ENCODE peak calls at places on chromosome 1, in five cellular contexts. H, B, D, C and F are unnamed samples.

GRCh38 chr1:112956503-112957132 is 622 bp upstream of the SLC16A1 start:
- DNase-seq in H (no peak), D (no peak), B (peak; percentile 59), C (no peak), F (no peak)

GRCh38 chr1:246961939-246962373 is 30.2 kb upstream of the AHCTF1 start:
- DNase-seq in D (peak; percentile 26), H (no peak), C (peak; percentile 84), B (no peak), F (no peak)

GRCh38 chr1:216433175-216433574 is 9.9 kb upstream of the USH2A start:
- DNase-seq in C (no peak), H (no peak), B (no peak), D (no peak), F (no peak)

GRCh38 chr1:232968965-232969364 is 18.6 kb downstream of the NTPCR start:
- DNase-seq in C (no peak), D (no peak), H (no peak), B (no peak), F (no peak)

GRCh38 chr1:168726311-168726710 is 2.7 kb downstream of the DPT start:
- DNase-seq in B (no peak), D (no peak), C (no peak), H (no peak), F (no peak)

GRCh38 chr1:95067069-95067468 is 5.7 kb downstream of the ALG14 start:
- DNase-seq in D (no peak), C (no peak), H (no peak), B (no peak), F (no peak)

GRCh38 chr1:215472723-215473122 is 94.4 kb upstream of the KCTD3 start:
- DNase-seq in D (no peak), H (no peak), C (no peak), B (no peak), F (no peak)

GRCh38 chr1:205925730-205926129 is 17.5 kb downstream of the SLC26A9 start:
- DNase-seq in H (peak; percentile 84), B (peak; percentile 98), D (peak; percentile 36), C (no peak), F (no peak)

GRCh38 chr1:59919742-59920141 is 6.8 kb downstream of the CYP2J2 start:
- DNase-seq in H (no peak), D (no peak), B (no peak), C (no peak), F (no peak)

GRCh38 chr1:57986432-57986831 is 560.1 kb downstream of the OMA1 start:
- DNase-seq in C (no peak), D (no peak), H (no peak), B (no peak), F (no peak)

GRCh38 chr1:22024485-22025367 is 23.3 kb downstream of the CELA3A start:
- DNase-seq in B (no peak), D (peak; percentile 68), H (peak; percentile 73), C (peak; percentile 89), F (peak; percentile 34)
- TF ChIP-seq CTCF in B (no peak), D (no peak), H (peak; percentile 5), C (no peak), F (no peak)

GRCh38 chr1:171103862-171104261 is 13.2 kb downstream of the FMO3 start:
- DNase-seq in B (no peak), C (no peak), H (no peak), D (no peak), F (no peak)

GRCh38 chr1:171107969-171108368 is 17.3 kb downstream of the FMO3 start:
- DNase-seq in C (no peak), D (no peak), B (no peak), H (no peak), F (no peak)

GRCh38 chr1:171113377-171113776 is 22.7 kb downstream of the FMO3 start:
- DNase-seq in D (no peak), B (no peak), H (no peak), C (no peak), F (no peak)

GRCh38 chr1:171110485-171111340 is 20.0 kb downstream of the FMO3 start:
- DNase-seq in H (no peak), D (peak; percentile 50), B (no peak), C (no peak), F (no peak)

DNA sequence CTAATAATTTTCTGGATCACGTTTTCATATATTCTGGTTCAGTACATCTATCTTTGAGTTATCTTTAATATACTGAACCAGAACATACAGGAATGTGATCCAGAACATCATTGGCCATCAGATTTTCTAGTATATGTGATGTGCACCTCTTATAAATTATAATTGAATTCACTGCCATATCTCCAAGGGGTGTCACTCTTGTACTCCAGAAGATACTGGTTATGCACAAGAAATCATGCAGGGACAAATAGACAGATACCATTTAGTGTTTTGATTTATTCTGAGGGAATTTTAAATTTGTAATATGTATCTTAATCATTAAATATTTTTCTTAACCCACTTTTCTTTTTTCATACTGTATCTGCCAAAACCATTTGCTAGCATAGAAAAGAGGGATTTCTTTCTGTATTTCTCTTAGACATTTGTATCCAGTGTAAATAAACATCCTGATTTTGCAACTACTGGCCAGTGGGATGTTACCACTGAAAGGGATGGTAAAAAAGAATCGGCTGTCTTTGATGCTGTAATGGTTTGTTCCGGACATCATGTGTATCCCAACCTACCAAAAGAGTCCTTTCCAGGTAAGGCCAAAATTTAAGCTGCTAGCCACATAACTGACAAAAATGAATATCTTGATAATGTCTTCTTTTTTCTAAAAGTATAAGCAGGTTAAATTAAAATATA is 16.7 kb downstream of the FMO3 start:
- DNase-seq in H (no peak), B (peak; percentile 20), D (no peak), C (no peak), F (no peak)
- TF ChIP-seq CTCF in H (no peak), B (no peak), D (no peak), C (no peak), F (no peak)

GRCh38 chr1:227903061-227903521 is 44.6 kb downstream of the WNT9A start:
- DNase-seq in B (no peak), D (no peak), C (peak; percentile 63), H (no peak), F (no peak)

GRCh38 chr1:227900571-227901051 is 47.1 kb downstream of the WNT9A start:
- DNase-seq in H (no peak), B (no peak), D (no peak), C (peak; percentile 51), F (no peak)

GRCh38 chr1:227901239-227901905 is 46.4 kb downstream of the WNT9A start:
- DNase-seq in C (peak; percentile 72), B (no peak), H (no peak), D (no peak), F (no peak)

GRCh38 chr1:227902641-227902990 is 45.1 kb downstream of the WNT9A start:
- DNase-seq in H (no peak), D (no peak), C (peak; percentile 66), B (no peak), F (no peak)

DNA sequence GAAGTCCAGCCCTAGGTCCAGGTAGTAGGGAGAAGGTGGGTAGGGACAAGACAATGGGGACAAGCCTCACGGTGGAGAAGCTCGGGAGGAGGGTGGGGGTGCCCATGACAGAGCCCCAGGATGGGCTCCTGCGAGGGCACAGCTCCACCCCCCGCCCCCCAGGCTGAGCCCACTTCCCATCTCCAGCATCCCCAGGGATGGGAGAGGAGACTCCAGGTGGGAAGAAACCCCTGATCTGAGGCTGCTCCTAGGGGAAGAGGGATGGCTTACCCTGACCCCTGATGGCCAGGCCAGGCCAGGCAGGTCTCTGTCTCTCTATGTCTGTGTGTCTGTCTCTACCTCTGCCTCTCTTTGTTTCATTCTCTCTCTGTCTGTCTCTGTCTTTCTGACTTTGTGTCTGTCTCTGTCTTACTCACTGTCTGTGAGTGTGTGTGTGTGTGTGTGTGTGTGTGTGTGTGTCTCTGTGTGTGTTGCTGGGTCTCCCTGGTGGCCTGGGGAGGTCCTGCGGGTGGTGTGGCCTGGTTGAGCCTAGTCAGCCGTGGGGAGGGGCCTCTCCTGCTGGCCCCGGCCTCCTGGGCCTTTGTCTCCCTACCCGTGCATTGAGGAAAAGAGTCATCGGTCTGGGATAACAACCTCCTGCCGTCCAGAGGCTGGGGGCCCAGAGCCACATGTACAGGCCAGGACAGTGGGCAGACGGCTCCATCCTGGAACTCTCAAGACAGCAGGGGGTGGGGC is 45.7 kb downstream of the WNT9A start:
- DNase-seq in B (peak; percentile 43), H (peak; percentile 67), C (peak; percentile 69), D (no peak), F (no peak)
- TF ChIP-seq CTCF in B (peak; percentile 19), H (no peak), C (no peak), D (peak; percentile 8), F (no peak)

GRCh38 chr1:42846257-42847110 is at the start of gene ZNF691:
- DNase-seq in D (peak; percentile 95), H (peak; percentile 95), B (peak; percentile 97), C (peak; percentile 95), F (peak; percentile 71)
- TF ChIP-seq CTCF in D (peak; percentile 50), H (no peak), B (peak; percentile 27), C (peak; percentile 45), F (no peak)

DNA sequence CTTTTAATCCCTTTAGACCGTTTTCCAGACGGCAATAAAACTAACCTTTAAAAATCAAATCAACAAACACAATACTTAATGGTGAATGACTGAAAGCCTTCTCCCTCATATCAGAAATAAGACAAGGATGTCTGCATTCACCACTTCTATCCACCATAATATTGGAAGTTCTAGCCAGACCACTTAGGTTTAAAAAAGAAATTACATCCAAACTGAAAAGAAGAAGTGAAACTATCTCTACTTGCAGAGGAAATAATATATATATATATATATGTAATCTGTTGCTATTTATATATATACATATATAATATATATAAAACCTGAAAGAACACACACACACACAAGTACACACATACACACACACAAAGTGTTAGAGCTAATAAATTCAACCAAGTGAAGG is 100.4 kb downstream of the BRINP3 start:
- DNase-seq in B (no peak), H (no peak), D (no peak), C (no peak), F (no peak)
- TF ChIP-seq CTCF in B (no peak), H (no peak), D (no peak), C (no peak), F (no peak)

GRCh38 chr1:88741413-88741812 is 57.3 kb downstream of the PKN2 start:
- DNase-seq in D (peak; percentile 32), H (no peak), C (no peak), B (peak; percentile 11), F (no peak)

GRCh38 chr1:88740784-88741183 is 56.7 kb downstream of the PKN2 start:
- DNase-seq in C (no peak), B (no peak), H (no peak), D (no peak), F (no peak)

GRCh38 chr1:88737338-88737927 is 53.4 kb downstream of the PKN2 start:
- DNase-seq in D (no peak), C (no peak), H (no peak), B (no peak), F (no peak)

GRCh38 chr1:88735909-88736308 is 51.8 kb downstream of the PKN2 start:
- DNase-seq in H (no peak), B (no peak), C (no peak), D (no peak), F (no peak)

GRCh38 chr1:88736633-88737248 is 52.7 kb downstream of the PKN2 start:
- DNase-seq in H (peak; percentile 18), C (no peak), B (peak; percentile 60), D (peak; percentile 29), F (no peak)
- TF ChIP-seq CTCF in H (peak; percentile 29), C (peak; percentile 29), B (peak; percentile 83), D (peak; percentile 80), F (no peak)